ENCODE peak calls at places on chromosomes 2 and 18, in nine cellular contexts. One of them, this sample, is unnamed.
A peak's percentile ranks its signal among the peaks of the same experiment; 100 is the strongest.

GRCh38 chr18:51149605-51150429 is 47.7 kb downstream of the MEX3C start:
- DNase-seq in frontal cortex: no peak
- DNase-seq in activated T-helper 1 cell treated with Interleukin-2 at 50 U/mL for 16 hours: no peak
- DNase-seq in NCI-H2171: no peak
- DNase-seq in iPS-NIHi11: no peak
- DNase-seq in lower lobe of right lung: no peak
- DNase-seq in stimulated activated CD4-positive, alpha-beta T cell treated with anti-CD3 and anti-CD28 coated beads, Interleukin-2, amount 100 ng/mL, for 48 hours: no peak
- DNase-seq in stimulated activated CD8-positive, alpha-beta memory T cell treated with anti-CD3 and anti-CD28 coated beads, Interleukin-15, amount 100 ng/mL, for 1 hour: no peak
- DNase-seq in fibroblast of mammary gland: peak; percentile 69
- DNase-seq in this sample: peak; percentile 46

GRCh38 chr18:32299489-32299888 is 109.7 kb downstream of the MEP1B start:
- DNase-seq in frontal cortex: no peak
- DNase-seq in activated T-helper 1 cell treated with Interleukin-2 at 50 U/mL for 16 hours: no peak
- DNase-seq in iPS-NIHi11: no peak
- DNase-seq in stimulated activated CD4-positive, alpha-beta T cell treated with anti-CD3 and anti-CD28 coated beads, Interleukin-2, amount 100 ng/mL, for 48 hours: no peak
- DNase-seq in lower lobe of right lung: no peak
- DNase-seq in stimulated activated CD8-positive, alpha-beta memory T cell treated with anti-CD3 and anti-CD28 coated beads, Interleukin-15, amount 100 ng/mL, for 1 hour: no peak
- DNase-seq in fibroblast of mammary gland: peak; percentile 33
- DNase-seq in NCI-H2171: no peak
- DNase-seq in this sample: no peak

GRCh38 chr2:26970244-26970927 is at the start of gene MAPRE3:
- DNase-seq in activated T-helper 1 cell treated with Interleukin-2 at 50 U/mL for 16 hours: peak; percentile 71
- DNase-seq in stimulated activated CD4-positive, alpha-beta T cell treated with anti-CD3 and anti-CD28 coated beads, Interleukin-2, amount 100 ng/mL, for 48 hours: peak; percentile 76
- DNase-seq in iPS-NIHi11: peak; percentile 96
- DNase-seq in fibroblast of mammary gland: peak; percentile 53
- DNase-seq in NCI-H2171: peak; percentile 99
- DNase-seq in lower lobe of right lung: peak; percentile 89
- DNase-seq in stimulated activated CD8-positive, alpha-beta memory T cell treated with anti-CD3 and anti-CD28 coated beads, Interleukin-15, amount 100 ng/mL, for 1 hour: peak; percentile 54
- DNase-seq in frontal cortex: peak; percentile 87
- DNase-seq in this sample: peak; percentile 98

GRCh38 chr18:77146249-77147080 is 13.9 kb upstream of the MBP start:
- DNase-seq in stimulated activated CD4-positive, alpha-beta T cell treated with anti-CD3 and anti-CD28 coated beads, Interleukin-2, amount 100 ng/mL, for 48 hours: no peak
- DNase-seq in fibroblast of mammary gland: no peak
- DNase-seq in iPS-NIHi11: no peak
- DNase-seq in frontal cortex: no peak
- DNase-seq in stimulated activated CD8-positive, alpha-beta memory T cell treated with anti-CD3 and anti-CD28 coated beads, Interleukin-15, amount 100 ng/mL, for 1 hour: no peak
- DNase-seq in NCI-H2171: no peak
- DNase-seq in activated T-helper 1 cell treated with Interleukin-2 at 50 U/mL for 16 hours: no peak
- DNase-seq in lower lobe of right lung: no peak
- DNase-seq in this sample: no peak

GRCh38 chr2:180656455-180656847 is 324.0 kb upstream of the UBE2E3 start:
- DNase-seq in stimulated activated CD8-positive, alpha-beta memory T cell treated with anti-CD3 and anti-CD28 coated beads, Interleukin-15, amount 100 ng/mL, for 1 hour: no peak
- DNase-seq in iPS-NIHi11: no peak
- DNase-seq in NCI-H2171: no peak
- DNase-seq in activated T-helper 1 cell treated with Interleukin-2 at 50 U/mL for 16 hours: no peak
- DNase-seq in stimulated activated CD4-positive, alpha-beta T cell treated with anti-CD3 and anti-CD28 coated beads, Interleukin-2, amount 100 ng/mL, for 48 hours: no peak
- DNase-seq in lower lobe of right lung: no peak
- DNase-seq in frontal cortex: no peak
- DNase-seq in fibroblast of mammary gland: peak; percentile 85
- DNase-seq in this sample: no peak

GRCh38 chr2:121036226-121036692 is 248.7 kb downstream of the TFCP2L1 start:
- DNase-seq in lower lobe of right lung: no peak
- DNase-seq in frontal cortex: no peak
- DNase-seq in stimulated activated CD8-positive, alpha-beta memory T cell treated with anti-CD3 and anti-CD28 coated beads, Interleukin-15, amount 100 ng/mL, for 1 hour: no peak
- DNase-seq in stimulated activated CD4-positive, alpha-beta T cell treated with anti-CD3 and anti-CD28 coated beads, Interleukin-2, amount 100 ng/mL, for 48 hours: no peak
- DNase-seq in activated T-helper 1 cell treated with Interleukin-2 at 50 U/mL for 16 hours: no peak
- DNase-seq in iPS-NIHi11: no peak
- DNase-seq in NCI-H2171: no peak
- DNase-seq in fibroblast of mammary gland: no peak
- DNase-seq in this sample: no peak

GRCh38 chr2:207327513-207327912 is 161.8 kb upstream of the KLF7 start:
- DNase-seq in lower lobe of right lung: no peak
- DNase-seq in iPS-NIHi11: no peak
- DNase-seq in stimulated activated CD4-positive, alpha-beta T cell treated with anti-CD3 and anti-CD28 coated beads, Interleukin-2, amount 100 ng/mL, for 48 hours: no peak
- DNase-seq in fibroblast of mammary gland: no peak
- DNase-seq in frontal cortex: no peak
- DNase-seq in activated T-helper 1 cell treated with Interleukin-2 at 50 U/mL for 16 hours: no peak
- DNase-seq in stimulated activated CD8-positive, alpha-beta memory T cell treated with anti-CD3 and anti-CD28 coated beads, Interleukin-15, amount 100 ng/mL, for 1 hour: no peak
- DNase-seq in NCI-H2171: no peak
- DNase-seq in this sample: no peak

GRCh38 chr2:112784199-112785189 is at the start of gene IL1A:
- DNase-seq in stimulated activated CD8-positive, alpha-beta memory T cell treated with anti-CD3 and anti-CD28 coated beads, Interleukin-15, amount 100 ng/mL, for 1 hour: no peak
- DNase-seq in NCI-H2171: no peak
- DNase-seq in lower lobe of right lung: no peak
- DNase-seq in activated T-helper 1 cell treated with Interleukin-2 at 50 U/mL for 16 hours: no peak
- DNase-seq in iPS-NIHi11: peak; percentile 72
- DNase-seq in fibroblast of mammary gland: peak; percentile 79
- DNase-seq in frontal cortex: no peak
- DNase-seq in stimulated activated CD4-positive, alpha-beta T cell treated with anti-CD3 and anti-CD28 coated beads, Interleukin-2, amount 100 ng/mL, for 48 hours: no peak
- DNase-seq in this sample: peak; percentile 40

GRCh38 chr2:64525323-64525625 is 1.1 kb downstream of the AFTPH start:
- DNase-seq in frontal cortex: no peak
- DNase-seq in iPS-NIHi11: no peak
- DNase-seq in lower lobe of right lung: no peak
- DNase-seq in activated T-helper 1 cell treated with Interleukin-2 at 50 U/mL for 16 hours: no peak
- DNase-seq in stimulated activated CD4-positive, alpha-beta T cell treated with anti-CD3 and anti-CD28 coated beads, Interleukin-2, amount 100 ng/mL, for 48 hours: peak; percentile 11
- DNase-seq in stimulated activated CD8-positive, alpha-beta memory T cell treated with anti-CD3 and anti-CD28 coated beads, Interleukin-15, amount 100 ng/mL, for 1 hour: no peak
- DNase-seq in NCI-H2171: no peak
- DNase-seq in fibroblast of mammary gland: no peak
- DNase-seq in this sample: no peak

GRCh38 chr18:24763765-24764548 is 303.5 kb downstream of the HRH4 start:
- DNase-seq in stimulated activated CD8-positive, alpha-beta memory T cell treated with anti-CD3 and anti-CD28 coated beads, Interleukin-15, amount 100 ng/mL, for 1 hour: no peak
- DNase-seq in stimulated activated CD4-positive, alpha-beta T cell treated with anti-CD3 and anti-CD28 coated beads, Interleukin-2, amount 100 ng/mL, for 48 hours: no peak
- DNase-seq in frontal cortex: no peak
- DNase-seq in fibroblast of mammary gland: peak; percentile 97
- DNase-seq in iPS-NIHi11: no peak
- DNase-seq in lower lobe of right lung: no peak
- DNase-seq in NCI-H2171: no peak
- DNase-seq in activated T-helper 1 cell treated with Interleukin-2 at 50 U/mL for 16 hours: no peak
- DNase-seq in this sample: no peak

GRCh38 chr2:161269111-161269510 is 39.1 kb upstream of the PSMD14 start:
- DNase-seq in activated T-helper 1 cell treated with Interleukin-2 at 50 U/mL for 16 hours: no peak
- DNase-seq in NCI-H2171: no peak
- DNase-seq in lower lobe of right lung: no peak
- DNase-seq in fibroblast of mammary gland: no peak
- DNase-seq in stimulated activated CD8-positive, alpha-beta memory T cell treated with anti-CD3 and anti-CD28 coated beads, Interleukin-15, amount 100 ng/mL, for 1 hour: no peak
- DNase-seq in stimulated activated CD4-positive, alpha-beta T cell treated with anti-CD3 and anti-CD28 coated beads, Interleukin-2, amount 100 ng/mL, for 48 hours: no peak
- DNase-seq in frontal cortex: no peak
- DNase-seq in iPS-NIHi11: no peak
- DNase-seq in this sample: no peak